ENCODE peak calls at places on chromosomes 5 and 9, in six cellular contexts. One of them, this sample, is unnamed.
A peak's percentile ranks its signal among the peaks of the same experiment; 100 is the strongest.

GRCh38 chr5:138032028-138032571 is 779 bp downstream of the FAM13B start:
- DNase-seq in adrenal gland: peak; percentile 76
- DNase-seq in small intestine: peak; percentile 61
- DNase-seq in right lobe of liver: peak; percentile 73
- DNase-seq in lower lobe of right lung: peak; percentile 83
- DNase-seq in psoas muscle: peak; percentile 69
- DNase-seq in this sample: no peak

GRCh38 chr5:161094411-161094810 is 242.4 kb upstream of the ATP10B start:
- DNase-seq in adrenal gland: no peak
- DNase-seq in small intestine: no peak
- DNase-seq in right lobe of liver: no peak
- DNase-seq in lower lobe of right lung: no peak
- DNase-seq in psoas muscle: no peak
- DNase-seq in this sample: no peak

GRCh38 chr9:85522459-85523092 is 219.2 kb downstream of the AGTPBP1 start:
- DNase-seq in adrenal gland: peak; percentile 27
- DNase-seq in small intestine: no peak
- DNase-seq in right lobe of liver: peak; percentile 60
- DNase-seq in lower lobe of right lung: peak; percentile 70
- DNase-seq in psoas muscle: peak; percentile 45
- DNase-seq in this sample: no peak

GRCh38 chr5:155147222-155147621 is 133.7 kb downstream of the KIF4B start:
- DNase-seq in adrenal gland: no peak
- DNase-seq in small intestine: no peak
- DNase-seq in right lobe of liver: no peak
- DNase-seq in lower lobe of right lung: no peak
- DNase-seq in psoas muscle: no peak
- DNase-seq in this sample: no peak

GRCh38 chr9:7862170-7862569 is 62.6 kb upstream of the DMAC1 start:
- DNase-seq in adrenal gland: no peak
- DNase-seq in small intestine: no peak
- DNase-seq in right lobe of liver: no peak
- DNase-seq in lower lobe of right lung: no peak
- DNase-seq in psoas muscle: no peak
- DNase-seq in this sample: no peak

GRCh38 chr5:109567374-109568044 is 122.2 kb upstream of the MAN2A1 start:
- DNase-seq in adrenal gland: no peak
- DNase-seq in small intestine: no peak
- DNase-seq in right lobe of liver: no peak
- DNase-seq in lower lobe of right lung: no peak
- DNase-seq in psoas muscle: no peak
- DNase-seq in this sample: no peak

GRCh38 chr9:136543830-136544548 is 1.9 kb downstream of the NOTCH1 start:
- DNase-seq in adrenal gland: no peak
- DNase-seq in small intestine: peak; percentile 78
- DNase-seq in right lobe of liver: no peak
- DNase-seq in lower lobe of right lung: no peak
- DNase-seq in psoas muscle: no peak
- DNase-seq in this sample: no peak

GRCh38 chr5:60538955-60539866 is 160.8 kb downstream of the DEPDC1B start:
- DNase-seq in adrenal gland: no peak
- DNase-seq in small intestine: no peak
- DNase-seq in right lobe of liver: no peak
- DNase-seq in lower lobe of right lung: no peak
- DNase-seq in psoas muscle: no peak
- DNase-seq in this sample: no peak

GRCh38 chr5:126647071-126647470 is 46.3 kb downstream of the PHAX start:
- DNase-seq in adrenal gland: no peak
- DNase-seq in small intestine: peak; percentile 24
- DNase-seq in right lobe of liver: no peak
- DNase-seq in lower lobe of right lung: no peak
- DNase-seq in psoas muscle: no peak
- DNase-seq in this sample: no peak

GRCh38 chr5:145010834-145011233 is 824.3 kb downstream of the PRELID2 start:
- DNase-seq in adrenal gland: no peak
- DNase-seq in small intestine: no peak
- DNase-seq in right lobe of liver: no peak
- DNase-seq in lower lobe of right lung: no peak
- DNase-seq in psoas muscle: no peak
- DNase-seq in this sample: no peak

GRCh38 chr5:107067391-107067790 is 603.3 kb downstream of the EFNA5 start:
- DNase-seq in adrenal gland: no peak
- DNase-seq in small intestine: no peak
- DNase-seq in right lobe of liver: no peak
- DNase-seq in lower lobe of right lung: peak; percentile 37
- DNase-seq in psoas muscle: no peak
- DNase-seq in this sample: no peak

GRCh38 chr5:159324097-159324760 is 6.1 kb downstream of the IL12B start:
- DNase-seq in adrenal gland: no peak
- DNase-seq in small intestine: no peak
- DNase-seq in right lobe of liver: no peak
- DNase-seq in lower lobe of right lung: no peak
- DNase-seq in psoas muscle: no peak
- DNase-seq in this sample: no peak

GRCh38 chr9:100190339-100190738 is 91.3 kb downstream of the INVS start:
- DNase-seq in adrenal gland: no peak
- DNase-seq in small intestine: no peak
- DNase-seq in right lobe of liver: no peak
- DNase-seq in lower lobe of right lung: no peak
- DNase-seq in psoas muscle: no peak
- DNase-seq in this sample: no peak

DNA sequence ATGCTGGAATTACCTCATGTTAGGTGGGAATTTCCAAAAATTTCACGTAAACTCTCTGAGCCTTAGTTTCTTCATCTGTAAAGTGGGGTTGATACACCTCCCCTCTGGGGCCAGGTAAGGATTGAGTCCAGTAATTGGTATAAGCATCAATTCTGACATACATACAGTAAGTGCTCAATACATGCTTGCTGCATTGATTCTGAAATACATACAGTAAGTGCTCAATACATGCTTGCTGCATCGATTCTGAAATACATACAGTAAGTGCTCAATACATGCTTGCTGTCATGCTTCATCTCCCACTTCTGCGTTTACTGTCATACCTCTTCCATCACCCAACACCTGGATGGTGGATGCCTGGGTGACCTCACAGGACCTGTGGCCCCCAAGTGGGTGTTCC is 57.1 kb downstream of the TSPAN17 start:
- DNase-seq in adrenal gland: no peak
- DNase-seq in small intestine: no peak
- DNase-seq in right lobe of liver: no peak
- DNase-seq in lower lobe of right lung: no peak
- DNase-seq in psoas muscle: no peak
- DNase-seq in this sample: no peak
- H3K27me3 ChIP-seq in adrenal gland: peaks cover 6% of the 10 kb centered on the region
- H3K27me3 ChIP-seq in small intestine: no peaks in the 10 kb centered on the region
- H3K27me3 ChIP-seq in right lobe of liver: no peaks in the 10 kb centered on the region
- H3K27me3 ChIP-seq in lower lobe of right lung: peaks cover 33% of the 10 kb centered on the region
- H3K27me3 ChIP-seq in psoas muscle: peaks cover 6% of the 10 kb centered on the region
- H3K27me3 ChIP-seq in this sample: no peaks in the 10 kb centered on the region

GRCh38 chr9:18710089-18710488 is 236.1 kb downstream of the ADAMTSL1 start:
- DNase-seq in adrenal gland: no peak
- DNase-seq in small intestine: no peak
- DNase-seq in right lobe of liver: no peak
- DNase-seq in lower lobe of right lung: no peak
- DNase-seq in psoas muscle: no peak
- DNase-seq in this sample: no peak
- H3K27me3 ChIP-seq in adrenal gland: no peaks in the 10 kb centered on the region
- H3K27me3 ChIP-seq in small intestine: no peaks in the 10 kb centered on the region
- H3K27me3 ChIP-seq in right lobe of liver: no peaks in the 10 kb centered on the region
- H3K27me3 ChIP-seq in lower lobe of right lung: no peaks in the 10 kb centered on the region
- H3K27me3 ChIP-seq in psoas muscle: no peaks in the 10 kb centered on the region
- H3K27me3 ChIP-seq in this sample: no peaks in the 10 kb centered on the region

GRCh38 chr9:113753398-113754119 is 122.5 kb upstream of the ZNF618 start:
- DNase-seq in adrenal gland: no peak
- DNase-seq in small intestine: no peak
- DNase-seq in right lobe of liver: peak; percentile 46
- DNase-seq in lower lobe of right lung: no peak
- DNase-seq in psoas muscle: no peak
- DNase-seq in this sample: no peak
- H3K27me3 ChIP-seq in adrenal gland: peaks cover 6% of the 10 kb centered on the region
- H3K27me3 ChIP-seq in small intestine: peaks cover 2% of the 10 kb centered on the region
- H3K27me3 ChIP-seq in right lobe of liver: no peaks in the 10 kb centered on the region
- H3K27me3 ChIP-seq in lower lobe of right lung: peaks cover 11% of the 10 kb centered on the region
- H3K27me3 ChIP-seq in psoas muscle: no peaks in the 10 kb centered on the region
- H3K27me3 ChIP-seq in this sample: no peaks in the 10 kb centered on the region

GRCh38 chr5:80036621-80037020 is 1.5 kb downstream of the THBS4 start:
- DNase-seq in adrenal gland: no peak
- DNase-seq in small intestine: no peak
- DNase-seq in right lobe of liver: no peak
- DNase-seq in lower lobe of right lung: no peak
- DNase-seq in psoas muscle: no peak
- DNase-seq in this sample: no peak

GRCh38 chr5:80034559-80034958 is 589 bp upstream of the THBS4 start:
- DNase-seq in adrenal gland: no peak
- DNase-seq in small intestine: no peak
- DNase-seq in right lobe of liver: no peak
- DNase-seq in lower lobe of right lung: no peak
- DNase-seq in psoas muscle: no peak
- DNase-seq in this sample: no peak

GRCh38 chr5:80035839-80036238 is 691 bp downstream of the THBS4 start:
- DNase-seq in adrenal gland: no peak
- DNase-seq in small intestine: no peak
- DNase-seq in right lobe of liver: no peak
- DNase-seq in lower lobe of right lung: no peak
- DNase-seq in psoas muscle: no peak
- DNase-seq in this sample: no peak

GRCh38 chr5:80033513-80033912 is 1.6 kb upstream of the THBS4 start:
- DNase-seq in adrenal gland: no peak
- DNase-seq in small intestine: no peak
- DNase-seq in right lobe of liver: no peak
- DNase-seq in lower lobe of right lung: no peak
- DNase-seq in psoas muscle: no peak
- DNase-seq in this sample: no peak

GRCh38 chr5:80034962-80035821 is at the start of gene THBS4:
- DNase-seq in adrenal gland: no peak
- DNase-seq in small intestine: no peak
- DNase-seq in right lobe of liver: no peak
- DNase-seq in lower lobe of right lung: no peak
- DNase-seq in psoas muscle: peak; percentile 46
- DNase-seq in this sample: peak; percentile 34
- H3K27me3 ChIP-seq in adrenal gland: peaks cover 60% of the 10 kb centered on the region
- H3K27me3 ChIP-seq in small intestine: peaks cover 17% of the 10 kb centered on the region
- H3K27me3 ChIP-seq in right lobe of liver: no peaks in the 10 kb centered on the region
- H3K27me3 ChIP-seq in lower lobe of right lung: peaks cover 41% of the 10 kb centered on the region
- H3K27me3 ChIP-seq in psoas muscle: peaks cover 9% of the 10 kb centered on the region
- H3K27me3 ChIP-seq in this sample: no peaks in the 10 kb centered on the region

DNA sequence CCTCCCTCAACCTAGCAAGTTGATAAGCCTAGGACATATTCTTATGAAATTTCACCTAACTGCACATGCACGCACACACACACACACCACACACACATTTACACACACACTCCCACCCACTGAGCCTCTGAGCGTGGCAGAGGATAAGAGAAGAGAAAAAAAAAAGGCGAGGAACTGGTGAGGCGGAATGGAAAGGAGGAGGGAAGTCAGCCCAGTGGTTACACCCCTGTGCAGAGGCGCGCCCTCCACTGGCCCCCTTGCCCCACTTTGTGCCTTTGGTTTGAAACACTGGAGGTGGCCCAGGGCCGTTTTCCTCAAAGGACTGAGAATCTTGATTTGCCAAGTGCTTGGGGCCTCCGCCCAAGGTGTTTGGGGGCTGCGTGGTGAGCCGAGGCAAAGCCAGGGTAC is 20.7 kb downstream of the NR2F1 start:
- DNase-seq in adrenal gland: no peak
- DNase-seq in small intestine: no peak
- DNase-seq in right lobe of liver: no peak
- DNase-seq in lower lobe of right lung: no peak
- DNase-seq in psoas muscle: no peak
- DNase-seq in this sample: no peak
- H3K27me3 ChIP-seq in adrenal gland: peaks cover 19% of the 10 kb centered on the region
- H3K27me3 ChIP-seq in small intestine: peaks cover 39% of the 10 kb centered on the region
- H3K27me3 ChIP-seq in right lobe of liver: peaks cover 7% of the 10 kb centered on the region
- H3K27me3 ChIP-seq in lower lobe of right lung: peaks cover 90% of the 10 kb centered on the region
- H3K27me3 ChIP-seq in psoas muscle: peaks cover 16% of the 10 kb centered on the region
- H3K27me3 ChIP-seq in this sample: no peaks in the 10 kb centered on the region